ENCODE peak calls at places on chromosomes 13 and 19, in four cellular contexts. M, U, F and Q are unnamed samples.

GRCh38 chr13:113537205-113537604 is 46.7 kb upstream of the DCUN1D2 start:
- DNase-seq in M (no peak), U (no peak), F (no peak), Q (peak)

GRCh38 chr19:38139122-38139521 is 84.9 kb downstream of the DPF1 start:
- DNase-seq in F (no peak), M (no peak), U (no peak), Q (no peak)

GRCh38 chr19:46998445-46999142 is 21.0 kb upstream of the NPAS1 start:
- DNase-seq in U (no peak), F (no peak), M (no peak), Q (no peak)

GRCh38 chr13:33296793-33297425 is 11.4 kb upstream of the STARD13 start:
- DNase-seq in U (no peak), M (no peak), F (no peak), Q (no peak)

GRCh38 chr13:30376426-30377311 is 45.6 kb upstream of the UBE2L5 start:
- DNase-seq in U (no peak), M (no peak), F (no peak), Q (no peak)

GRCh38 chr19:31258211-31259052 is 90.8 kb downstream of the TSHZ3 start:
- DNase-seq in U (no peak), F (no peak), M (no peak), Q (no peak)

GRCh38 chr13:39510296-39510695 is 92.7 kb downstream of the LHFPL6 start:
- DNase-seq in U (no peak), F (no peak), M (no peak), Q (no peak)

GRCh38 chr13:39552233-39552632 is 50.8 kb downstream of the LHFPL6 start:
- DNase-seq in U (no peak), M (no peak), F (no peak), Q (no peak)

GRCh38 chr13:91348906-91349435 is 1.5 kb downstream of the MIR17HG start:
- DNase-seq in U (peak), F (peak), M (no peak), Q (peak)

GRCh38 chr19:35063940-35064818 is 22.7 kb downstream of the HPN start:
- DNase-seq in U (no peak), F (no peak), M (no peak), Q (no peak)

GRCh38 chr19:42514449-42514848 is 13.8 kb downstream of the CEACAM1 start:
- DNase-seq in M (no peak), U (no peak), F (no peak), Q (no peak)

GRCh38 chr19:16532440-16533273 is 9.6 kb downstream of the CHERP start:
- DNase-seq in F (no peak), U (no peak), M (no peak), Q (no peak)

GRCh38 chr19:16537111-16537510 is 5.1 kb downstream of the CHERP start:
- DNase-seq in F (no peak), M (no peak), U (no peak), Q (no peak)

GRCh38 chr19:16535381-16535780 is 6.9 kb downstream of the CHERP start:
- DNase-seq in U (no peak), M (no peak), F (no peak), Q (no peak)

GRCh38 chr19:16531380-16531669 is 10.9 kb downstream of the CHERP start:
- DNase-seq in F (no peak), M (no peak), U (no peak), Q (no peak)

DNA sequence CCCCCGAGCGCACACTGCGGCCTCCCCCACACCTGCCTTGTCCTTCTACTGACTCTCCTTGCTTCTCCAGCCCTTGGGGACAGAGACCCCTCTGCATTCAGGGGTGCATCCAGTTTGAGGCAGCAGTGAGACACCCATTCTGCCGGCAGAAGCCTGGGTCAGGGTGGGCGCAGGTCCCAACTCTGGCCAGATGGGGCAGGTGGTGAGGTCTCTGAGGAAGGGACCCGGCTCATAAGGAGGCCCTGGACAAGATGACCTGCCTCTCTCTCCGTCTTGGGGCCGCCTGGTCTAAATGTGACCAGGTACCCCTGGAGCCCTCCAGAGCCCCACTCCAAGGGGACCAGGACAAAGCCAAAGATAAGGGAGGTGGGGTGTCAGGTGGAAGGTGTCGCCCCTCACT is 6.1 kb downstream of the CHERP start:
- DNase-seq in U (no peak), F (no peak), M (no peak), Q (no peak)
- TF ChIP-seq CTCF in U (no peak), F (no peak), M (no peak), Q (no peak)

GRCh38 chr13:106072014-106072413 is 463.4 kb downstream of the EFNB2 start:
- DNase-seq in M (no peak), F (no peak), U (no peak), Q (no peak)
- TF ChIP-seq CTCF in M (no peak), F (no peak), U (no peak), Q (no peak)

GRCh38 chr19:21907516-21907915 is 71.5 kb upstream of the ZNF43 start:
- DNase-seq in M (no peak), F (no peak), U (no peak), Q (no peak)

GRCh38 chr19:21908066-21908465 is 72.1 kb upstream of the ZNF43 start:
- DNase-seq in F (no peak), M (no peak), U (no peak), Q (no peak)

GRCh38 chr19:21910318-21910717 is 74.3 kb upstream of the ZNF43 start:
- DNase-seq in F (no peak), U (no peak), M (no peak), Q (no peak)

GRCh38 chr19:21915411-21915810 is 79.4 kb upstream of the ZNF43 start:
- DNase-seq in M (no peak), U (no peak), F (no peak), Q (no peak)

DNA sequence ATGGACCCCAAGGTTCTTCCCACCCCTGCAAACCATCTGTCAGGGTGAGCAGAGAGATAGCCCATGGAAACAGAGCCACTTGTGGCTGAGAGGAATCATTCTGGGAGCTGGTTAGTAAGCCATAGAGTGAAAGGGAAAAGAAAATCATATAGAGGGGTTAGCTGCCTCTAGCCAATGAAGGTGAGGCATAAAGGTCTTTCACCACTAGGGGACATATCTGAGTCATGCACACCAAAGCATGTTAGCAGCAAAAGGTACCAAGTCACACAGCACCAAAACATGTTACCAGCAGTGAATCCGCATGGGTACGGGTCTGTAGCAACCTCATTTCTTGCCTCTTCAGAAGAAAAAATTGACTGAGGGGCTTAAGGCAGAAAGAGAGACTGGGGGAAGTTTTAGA is 76.7 kb upstream of the ZNF43 start:
- DNase-seq in U (no peak), M (no peak), F (no peak), Q (no peak)
- TF ChIP-seq CTCF in U (no peak), M (no peak), F (no peak), Q (no peak)

GRCh38 chr19:7908742-7909461 is 5.2 kb downstream of the MAP2K7 start:
- DNase-seq in U (peak), M (no peak), F (no peak), Q (peak)

GRCh38 chr19:7907122-7907521 is 3.4 kb downstream of the MAP2K7 start:
- DNase-seq in U (no peak), M (no peak), F (no peak), Q (peak)

GRCh38 chr19:7907544-7907943 is 3.9 kb downstream of the MAP2K7 start:
- DNase-seq in M (no peak), U (no peak), F (no peak), Q (no peak)

GRCh38 chr19:7909471-7910067 is 5.1 kb upstream of the TGFBR3L start:
- DNase-seq in U (peak), F (no peak), M (no peak), Q (peak)

DNA sequence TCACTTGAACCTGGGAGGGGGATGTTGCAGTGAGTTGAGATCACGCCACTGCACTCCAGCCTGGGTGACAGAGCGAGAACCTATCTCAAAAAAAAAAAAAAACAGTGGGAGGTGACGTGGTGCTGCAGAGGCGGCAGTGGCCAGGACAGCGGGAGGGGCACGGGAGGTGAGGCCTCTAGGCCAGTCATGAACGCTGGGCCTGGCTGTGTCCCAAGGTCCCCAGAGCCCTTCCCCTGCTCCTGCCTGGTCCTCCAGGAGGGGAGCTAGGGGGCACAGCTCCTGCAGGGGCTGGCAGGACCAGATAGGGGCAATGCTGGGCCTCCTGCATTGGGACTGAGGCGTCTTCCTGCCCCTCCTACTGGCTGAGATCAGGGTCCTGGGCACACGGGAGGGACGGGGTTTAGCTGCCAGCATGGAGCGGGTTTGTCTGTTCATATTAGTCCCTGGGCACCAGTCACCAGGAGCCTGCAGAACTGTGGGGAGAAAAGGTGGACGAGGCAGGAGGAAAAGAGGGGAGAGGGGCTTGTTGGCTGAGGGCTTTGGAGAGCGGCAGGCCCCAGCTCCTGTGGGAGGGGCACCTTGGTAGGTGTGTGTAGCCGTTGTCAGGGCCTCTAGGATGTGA is 4.5 kb downstream of the MAP2K7 start:
- DNase-seq in U (no peak), F (no peak), M (no peak), Q (no peak)
- TF ChIP-seq CTCF in U (no peak), F (no peak), M (no peak), Q (no peak)

GRCh38 chr13:63455938-63456337 is 2040.3 kb upstream of the PCDH20 start:
- DNase-seq in M (no peak), U (no peak), F (no peak), Q (no peak)
- TF ChIP-seq CTCF in M (no peak), U (peak), F (no peak), Q (peak)

GRCh38 chr19:40529093-40529954 is 47.3 kb upstream of the SHKBP1 start:
- DNase-seq in M (peak), U (peak), F (peak), Q (no peak)

GRCh38 chr19:40528533-40529092 is 48.1 kb upstream of the SHKBP1 start:
- DNase-seq in U (no peak), M (no peak), F (no peak), Q (no peak)

GRCh38 chr19:40528078-40528477 is 48.6 kb upstream of the SHKBP1 start:
- DNase-seq in M (no peak), U (no peak), F (no peak), Q (no peak)

GRCh38 chr19:40533508-40533907 is 43.2 kb upstream of the SHKBP1 start:
- DNase-seq in U (no peak), F (no peak), M (peak), Q (no peak)

GRCh38 chr19:40530091-40530901 is 46.4 kb upstream of the SHKBP1 start:
- DNase-seq in U (peak), F (peak), M (peak), Q (no peak)
- TF ChIP-seq CTCF in U (peak), F (no peak), M (peak), Q (peak)